ENCODE peak calls at places on chromosomes 13 and 19, in ten cellular contexts. I is psoas muscle, Y is epithelial cell of esophagus, O is epithelial cell of proximal tubule, L is PC-3, X is heart left ventricle, S is neural crest cell, W is upper lobe of right lung, P is cardiac fibroblast, A is osteoblast. H is an unnamed sample.

GRCh38 chr13:75636339-75637095 is 387 bp downstream of the LMO7 start:
- DNase-seq in I (peak), Y (peak), O (no peak), L (peak), X (no peak), S (no peak), W (peak), P (peak), A (peak), H (peak)

GRCh38 chr19:41364546-41365391 is 820 bp upstream of the B9D2 start:
- DNase-seq in I (no peak), Y (no peak), O (no peak), L (no peak), X (no peak), S (no peak), W (no peak), P (no peak), A (no peak), H (no peak)

GRCh38 chr13:37365496-37365895 is 233.1 kb downstream of the POSTN start:
- DNase-seq in I (no peak), Y (no peak), O (no peak), L (no peak), X (no peak), S (no peak), W (no peak), P (no peak), A (no peak), H (no peak)

GRCh38 chr19:6220385-6221191 is 59.2 kb downstream of the MLLT1 start:
- DNase-seq in I (peak), Y (peak), O (no peak), L (no peak), X (peak), S (no peak), W (no peak), P (peak), A (peak), H (peak)

GRCh38 chr19:30163663-30164062 is 208.5 kb upstream of the ZNF536 start:
- DNase-seq in I (no peak), Y (no peak), O (no peak), L (no peak), X (peak), S (no peak), W (no peak), P (no peak), A (no peak), H (no peak)

GRCh38 chr19:19256072-19256969 is 16.8 kb downstream of the TM6SF2 start:
- DNase-seq in I (no peak), Y (peak), O (no peak), L (no peak), X (no peak), S (no peak), W (no peak), P (no peak), A (peak), H (no peak)

GRCh38 chr13:40315416-40316064 is 350.9 kb downstream of the FOXO1 start:
- DNase-seq in I (peak), Y (peak), O (no peak), L (no peak), X (peak), S (no peak), W (no peak), P (peak), A (peak), H (peak)

GRCh38 chr19:41821003-41821735 is 23.3 kb downstream of the LYPD4 start:
- DNase-seq in I (no peak), Y (peak), O (peak), L (peak), X (no peak), S (peak), W (peak), P (peak), A (no peak), H (peak)

GRCh38 chr13:32212420-32212819 is 102.7 kb downstream of the ZAR1L start:
- DNase-seq in I (no peak), Y (no peak), O (no peak), L (peak), X (no peak), S (no peak), W (no peak), P (peak), A (peak), H (no peak)

GRCh38 chr19:44735011-44735410 is 13.5 kb upstream of the BCL3 start:
- DNase-seq in I (no peak), Y (peak), O (no peak), L (peak), X (no peak), S (no peak), W (no peak), P (no peak), A (no peak), H (no peak)

GRCh38 chr13:108226184-108226583 is 8.0 kb downstream of the ABHD13 start:
- DNase-seq in I (no peak), Y (no peak), O (no peak), L (no peak), X (no peak), S (no peak), W (no peak), P (no peak), A (peak), H (no peak)

GRCh38 chr19:30421571-30421970 is 49.4 kb downstream of the ZNF536 start:
- DNase-seq in I (no peak), Y (no peak), O (no peak), L (no peak), X (no peak), S (no peak), W (no peak), P (no peak), A (no peak), H (no peak)

GRCh38 chr19:17530586-17530985 is 19.1 kb downstream of the PGLS start:
- DNase-seq in I (no peak), Y (no peak), O (no peak), L (no peak), X (no peak), S (no peak), W (no peak), P (no peak), A (peak), H (no peak)

GRCh38 chr19:42254083-42254849 is 662 bp downstream of the ERF start:
- DNase-seq in I (peak), Y (peak), O (no peak), L (peak), X (peak), S (peak), W (peak), P (peak), A (peak), H (peak)

GRCh38 chr19:34645551-34645950 is 31.4 kb downstream of the SCGB2B2 start:
- DNase-seq in I (no peak), Y (no peak), O (no peak), L (no peak), X (no peak), S (no peak), W (no peak), P (no peak), A (no peak), H (no peak)

GRCh38 chr13:101711307-101712025 is 259.0 kb downstream of the ITGBL1 start:
- DNase-seq in I (peak), Y (no peak), O (no peak), L (no peak), X (peak), S (no peak), W (no peak), P (no peak), A (no peak), H (no peak)

GRCh38 chr13:109998808-109999528 is 212.6 kb upstream of the IRS2 start:
- DNase-seq in I (no peak), Y (peak), O (peak), L (peak), X (no peak), S (no peak), W (no peak), P (peak), A (no peak), H (peak)

GRCh38 chr13:112113851-112114250 is 46.9 kb downstream of the SOX1 start:
- DNase-seq in I (no peak), Y (no peak), O (no peak), L (no peak), X (no peak), S (no peak), W (no peak), P (no peak), A (no peak), H (no peak)

GRCh38 chr19:18948976-18949356 is 7.9 kb upstream of the HOMER3 start:
- DNase-seq in I (no peak), Y (no peak), O (no peak), L (peak), X (no peak), S (no peak), W (no peak), P (no peak), A (peak), H (no peak)

GRCh38 chr19:4373601-4374441 is 26.5 kb downstream of the SH3GL1 start:
- DNase-seq in I (peak), Y (no peak), O (no peak), L (no peak), X (peak), S (no peak), W (no peak), P (peak), A (peak), H (no peak)

GRCh38 chr19:21322528-21322927 is 6.7 kb downstream of the ZNF708 start:
- DNase-seq in I (no peak), Y (peak), O (no peak), L (no peak), X (peak), S (no peak), W (no peak), P (peak), A (peak), H (no peak)

GRCh38 chr19:15324791-15325519 is 7.4 kb downstream of the BRD4 start:
- DNase-seq in I (no peak), Y (no peak), O (no peak), L (no peak), X (peak), S (no peak), W (peak), P (no peak), A (no peak), H (no peak)

GRCh38 chr13:94073006-94073744 is 406.3 kb downstream of the DCT start:
- DNase-seq in I (no peak), Y (no peak), O (no peak), L (peak), X (no peak), S (no peak), W (no peak), P (peak), A (peak), H (peak)

GRCh38 chr13:95643471-95643813 is 1.1 kb downstream of the DZIP1 start:
- DNase-seq in I (no peak), Y (peak), O (no peak), L (no peak), X (no peak), S (no peak), W (no peak), P (peak), A (peak), H (peak)

GRCh38 chr13:106523566-106523965 is 11.9 kb downstream of the EFNB2 start:
- DNase-seq in I (no peak), Y (peak), O (no peak), L (no peak), X (no peak), S (no peak), W (no peak), P (no peak), A (no peak), H (peak)

GRCh38 chr13:112690242-112690943 is 555 bp downstream of the ATP11A start:
- DNase-seq in I (peak), Y (peak), O (no peak), L (no peak), X (peak), S (peak), W (peak), P (peak), A (peak), H (peak)

GRCh38 chr19:35846038-35846668 is 6.2 kb downstream of the NPHS1 start:
- DNase-seq in I (no peak), Y (no peak), O (no peak), L (peak), X (no peak), S (no peak), W (no peak), P (no peak), A (peak), H (peak)

GRCh38 chr19:13127811-13128575 is 9.9 kb downstream of the NACC1 start:
- DNase-seq in I (no peak), Y (no peak), O (no peak), L (no peak), X (no peak), S (no peak), W (no peak), P (no peak), A (peak), H (no peak)

GRCh38 chr19:35901854-35902661 is at the start of gene HCST:
- DNase-seq in I (no peak), Y (peak), O (no peak), L (peak), X (peak), S (no peak), W (no peak), P (peak), A (peak), H (no peak)

GRCh38 chr19:45250832-45251451 is at the start of gene MARK4:
- DNase-seq in I (peak), Y (peak), O (no peak), L (peak), X (peak), S (peak), W (peak), P (peak), A (peak), H (peak)

GRCh38 chr19:55811340-55811739 is 20.5 kb downstream of the NLRP11 start:
- DNase-seq in I (no peak), Y (no peak), O (no peak), L (no peak), X (no peak), S (no peak), W (no peak), P (no peak), A (no peak), H (no peak)

GRCh38 chr19:38264486-38265212 is at the start of gene SPINT2:
- DNase-seq in I (no peak), Y (no peak), O (no peak), L (no peak), X (no peak), S (peak), W (no peak), P (no peak), A (peak), H (no peak)

GRCh38 chr13:47004552-47004951 is 107.7 kb upstream of the HTR2A start:
- DNase-seq in I (no peak), Y (peak), O (no peak), L (no peak), X (no peak), S (no peak), W (no peak), P (no peak), A (no peak), H (peak)

GRCh38 chr19:53192771-53193533 is at the start of gene ZNF665:
- DNase-seq in I (peak), Y (peak), O (no peak), L (peak), X (peak), S (peak), W (peak), P (peak), A (peak), H (no peak)

GRCh38 chr13:92716749-92717148 is 509.9 kb upstream of the GPC6 start:
- DNase-seq in I (no peak), Y (peak), O (no peak), L (peak), X (no peak), S (no peak), W (no peak), P (peak), A (no peak), H (peak)

GRCh38 chr19:10803252-10803651 is 32.8 kb downstream of the TMED1 start:
- DNase-seq in I (no peak), Y (no peak), O (no peak), L (no peak), X (no peak), S (no peak), W (no peak), P (no peak), A (no peak), H (no peak)
- TF ChIP-seq CTCF in I (no peak), Y (no peak), O (no peak), L (no peak), X (no peak), S (no peak), W (no peak), P (no peak), A (no peak), H (no peak)

DNA sequence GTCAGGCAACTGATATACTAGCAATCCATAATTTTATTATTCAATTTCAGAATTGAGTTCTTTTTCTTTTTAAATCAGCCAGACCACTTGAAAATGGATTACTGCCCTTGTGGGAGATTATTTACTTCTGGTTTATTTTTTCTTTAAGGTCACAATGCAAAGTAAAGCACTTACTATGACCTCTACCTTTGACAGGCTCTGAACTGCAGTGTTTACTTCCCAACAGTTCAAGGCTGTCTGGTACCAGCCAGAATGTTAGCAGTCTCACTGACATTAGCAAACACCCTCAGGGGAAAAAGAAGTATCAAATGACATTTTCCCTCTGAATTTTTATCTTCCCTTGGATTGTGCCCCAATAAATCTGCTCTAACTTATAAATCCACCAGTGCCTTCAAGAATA is 57.5 kb downstream of the RAP2A start:
- DNase-seq in I (no peak), Y (no peak), O (no peak), L (no peak), X (no peak), S (no peak), W (no peak), P (no peak), A (no peak), H (no peak)
- TF ChIP-seq CTCF in I (no peak), Y (no peak), O (no peak), L (no peak), X (no peak), S (no peak), W (no peak), P (no peak), A (no peak), H (no peak)

GRCh38 chr19:49362926-49363264 is 679 bp upstream of the TEAD2 start:
- DNase-seq in I (peak), Y (no peak), O (no peak), L (no peak), X (peak), S (no peak), W (peak), P (no peak), A (peak), H (no peak)

GRCh38 chr19:49362048-49362925 is at the start of gene TEAD2:
- DNase-seq in I (peak), Y (peak), O (no peak), L (peak), X (peak), S (peak), W (peak), P (peak), A (peak), H (peak)

GRCh38 chr19:49364083-49364687 is 508 bp downstream of the DKKL1 start:
- DNase-seq in I (no peak), Y (no peak), O (no peak), L (no peak), X (peak), S (no peak), W (no peak), P (no peak), A (no peak), H (no peak)

GRCh38 chr19:49361438-49362047 is 673 bp downstream of the TEAD2 start:
- DNase-seq in I (peak), Y (peak), O (no peak), L (peak), X (peak), S (peak), W (peak), P (peak), A (peak), H (peak)

DNA sequence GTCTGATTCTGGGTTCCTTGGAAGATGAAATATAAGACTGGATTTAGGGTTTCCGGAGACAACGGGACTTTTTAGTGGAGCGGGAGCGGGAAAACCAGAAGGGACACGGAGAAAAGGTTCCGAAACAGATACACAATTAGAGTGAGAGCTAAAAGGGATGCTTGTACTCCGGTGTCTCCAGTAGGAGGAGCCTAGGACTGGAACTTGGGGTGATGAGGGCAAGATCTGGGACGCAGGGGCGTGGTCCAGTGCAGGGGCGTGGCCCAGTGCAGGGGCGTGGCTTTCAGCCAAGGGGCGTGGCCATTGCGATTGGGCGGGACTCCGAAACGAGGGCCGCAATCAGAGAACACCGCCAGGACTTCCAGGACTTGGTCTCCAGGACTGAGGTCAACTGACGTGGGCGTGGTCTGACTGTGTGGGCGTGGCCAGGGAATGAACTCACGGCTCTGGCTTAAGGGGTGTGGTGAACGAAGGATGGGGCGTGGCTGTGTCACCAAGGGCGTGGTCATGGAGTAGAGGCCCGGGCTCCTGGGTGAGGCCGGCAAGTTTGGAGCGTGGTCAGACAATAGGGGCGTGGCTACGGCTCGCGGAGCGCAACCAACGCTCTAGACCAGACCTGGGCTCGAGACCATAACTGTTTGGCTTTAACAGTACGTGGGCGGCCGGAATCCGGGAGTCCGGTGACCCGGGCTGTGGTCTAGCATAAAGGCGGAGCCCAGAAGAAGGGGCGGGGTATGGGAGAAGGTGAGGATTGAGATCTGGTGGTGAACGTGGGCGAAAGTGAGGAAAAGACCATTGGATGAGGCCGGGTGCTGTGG is at the start of gene DKKL1:
- DNase-seq in I (peak), Y (peak), O (peak), L (peak), X (peak), S (peak), W (peak), P (peak), A (peak), H (peak)
- TF ChIP-seq CTCF in I (no peak), Y (peak), O (no peak), L (peak), X (peak), S (peak), W (peak), P (no peak), A (peak), H (peak)

GRCh38 chr13:51223284-51224270 is 1.4 kb downstream of the FAM124A start:
- DNase-seq in I (no peak), Y (no peak), O (no peak), L (no peak), X (peak), S (no peak), W (no peak), P (no peak), A (peak), H (no peak)

GRCh38 chr13:51221108-51221507 is 1.1 kb upstream of the FAM124A start:
- DNase-seq in I (no peak), Y (no peak), O (no peak), L (no peak), X (no peak), S (no peak), W (no peak), P (no peak), A (no peak), H (no peak)

GRCh38 chr13:51221674-51222509 is at the start of gene FAM124A:
- DNase-seq in I (peak), Y (peak), O (no peak), L (peak), X (peak), S (no peak), W (peak), P (no peak), A (peak), H (peak)

GRCh38 chr13:51220706-51221105 is 1.5 kb upstream of the FAM124A start:
- DNase-seq in I (no peak), Y (no peak), O (no peak), L (no peak), X (no peak), S (no peak), W (no peak), P (no peak), A (no peak), H (no peak)

DNA sequence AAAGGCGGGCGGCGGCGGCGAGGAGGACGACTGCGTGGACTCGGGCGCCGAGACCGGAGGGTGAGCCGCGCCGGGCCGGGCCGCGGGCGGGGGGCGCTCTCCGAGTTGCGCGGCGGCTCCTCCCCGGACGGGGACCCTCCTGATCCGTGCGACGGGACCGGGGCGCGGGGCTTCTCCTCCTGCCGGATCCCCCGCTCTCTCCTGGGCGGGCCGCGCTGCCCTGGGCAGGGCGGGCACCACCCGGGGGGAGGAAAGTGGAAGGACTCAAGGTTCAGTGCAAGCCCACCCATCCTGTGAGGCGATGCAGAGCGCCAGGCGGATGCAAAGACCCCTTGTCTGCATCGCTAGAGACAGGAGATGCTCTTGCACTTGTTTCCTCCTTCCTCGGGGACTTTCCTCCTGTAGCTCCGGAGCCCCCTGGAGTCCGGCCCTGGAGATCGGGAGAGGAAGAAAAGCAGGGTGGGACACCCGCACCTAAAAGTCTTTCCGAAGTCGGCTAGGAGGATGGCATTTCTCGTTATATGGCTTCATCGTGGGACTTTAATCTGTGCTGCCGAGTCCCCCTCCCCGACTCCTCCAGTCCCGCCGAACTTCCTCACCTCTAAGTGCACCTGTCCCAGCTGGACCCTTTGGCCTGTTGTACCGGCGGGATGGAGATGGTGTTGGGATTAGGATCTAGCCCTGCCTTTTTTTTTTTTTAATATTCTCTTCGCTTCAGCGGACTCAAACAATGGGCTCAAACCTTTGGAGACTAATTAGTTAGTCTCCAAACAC is 499 bp downstream of the FAM124A start:
- DNase-seq in I (no peak), Y (no peak), O (no peak), L (peak), X (no peak), S (peak), W (no peak), P (no peak), A (peak), H (no peak)
- TF ChIP-seq CTCF in I (no peak), Y (no peak), O (peak), L (peak), X (no peak), S (peak), W (no peak), P (peak), A (no peak), H (no peak)

H was measured in MCF 10A.